ENCODE peak calls at places on chromosomes 6 and 20, in eight cellular contexts. Q is PC-3, O is neural crest cell, B is H9, D is foreskin fibroblast, L is suprapubic skin, F is glutamatergic neuron, J is HFFc6. R is an unnamed sample.

GRCh38 chr6:135251964-135252429 is 70.9 kb downstream of the MYB start:
- DNase-seq in Q (peak; percentile 54), O (no peak), B (no peak), D (peak; percentile 48), L (no peak), F (no peak), J (peak; percentile 8), R (peak; percentile 37)

GRCh38 chr6:111759836-111760785 is 113.1 kb downstream of the FYN start:
- DNase-seq in Q (no peak), O (no peak), B (no peak), D (peak; percentile 45), L (no peak), F (no peak), J (no peak), R (peak; percentile 95)

GRCh38 chr6:122033564-122034181 is 365.8 kb upstream of the HSF2 start:
- DNase-seq in Q (peak; percentile 60), O (no peak), B (peak; percentile 33), D (peak; percentile 75), L (no peak), F (no peak), J (peak; percentile 62), R (peak; percentile 81)

GRCh38 chr6:47655719-47656595 is 42.4 kb upstream of the ADGRF4 start:
- DNase-seq in Q (peak; percentile 91), O (no peak), B (peak; percentile 90), D (peak; percentile 23), L (no peak), F (peak; percentile 21), J (peak; percentile 2), R (peak; percentile 65)

GRCh38 chr20:41318271-41318649 is 729 bp upstream of the ZHX3 start:
- DNase-seq in Q (no peak), O (no peak), B (no peak), D (no peak), L (no peak), F (no peak), J (no peak), R (no peak)

GRCh38 chr20:40711078-40711477 is 22.0 kb upstream of the MAFB start:
- DNase-seq in Q (no peak), O (no peak), B (peak; percentile 18), D (no peak), L (no peak), F (no peak), J (no peak), R (no peak)

GRCh38 chr6:155315516-155315871 is 1.2 kb upstream of the TFB1M start:
- DNase-seq in Q (no peak), O (no peak), B (no peak), D (peak; percentile 46), L (no peak), F (no peak), J (no peak), R (peak; percentile 78)

GRCh38 chr20:62823688-62824475 is 7.0 kb downstream of the COL9A3 start:
- DNase-seq in Q (no peak), O (no peak), B (peak; percentile 84), D (no peak), L (no peak), F (no peak), J (no peak), R (no peak)

GRCh38 chr6:144418969-144419545 is 133.9 kb downstream of the UTRN start:
- DNase-seq in Q (no peak), O (no peak), B (no peak), D (no peak), L (no peak), F (no peak), J (no peak), R (no peak)

GRCh38 chr6:27297857-27298730 is 14.0 kb downstream of the POM121L2 start:
- DNase-seq in Q (peak; percentile 91), O (peak; percentile 46), B (peak; percentile 76), D (peak; percentile 63), L (no peak), F (peak; percentile 38), J (peak; percentile 70), R (peak; percentile 86)

GRCh38 chr6:87029711-87030314 is 65.1 kb downstream of the CGA start:
- DNase-seq in Q (peak; percentile 53), O (no peak), B (no peak), D (peak; percentile 76), L (no peak), F (no peak), J (peak; percentile 55), R (peak; percentile 68)

DNA sequence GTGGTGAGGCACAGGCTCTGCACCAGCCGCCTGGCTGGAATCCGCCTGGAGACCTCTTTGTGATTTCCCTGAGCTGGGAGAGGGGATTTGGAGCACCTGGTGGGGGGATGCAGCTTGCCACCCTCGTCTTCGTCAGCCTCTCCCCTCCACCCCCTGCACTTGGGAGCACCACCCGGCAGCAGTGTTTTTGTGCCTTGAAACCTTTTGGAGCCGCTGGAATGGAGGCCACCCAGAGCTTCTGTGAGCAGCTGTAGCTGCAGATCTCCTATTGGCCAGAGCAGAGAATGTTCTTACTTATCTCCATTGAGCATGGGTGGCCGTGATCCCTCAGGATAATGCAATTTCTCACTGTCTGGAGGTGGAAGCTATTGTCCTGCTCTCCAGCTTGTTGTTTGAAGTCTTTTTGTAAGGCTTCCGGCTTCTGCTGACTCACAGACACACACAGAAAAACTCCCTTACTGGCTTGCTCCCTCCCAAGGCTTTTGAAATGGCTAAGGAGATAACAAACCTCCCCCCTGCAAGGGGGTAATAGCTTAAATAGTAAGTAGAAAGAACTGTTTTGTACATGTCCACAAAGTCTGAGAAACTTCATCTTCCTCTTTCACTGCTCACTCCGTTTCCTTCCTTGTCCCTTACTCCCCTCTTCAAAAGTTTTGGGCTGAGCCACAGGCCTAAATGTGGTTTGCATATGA is 271.2 kb downstream of the PRL start:
- DNase-seq in Q (peak; percentile 30), O (peak; percentile 11), B (peak; percentile 68), D (peak; percentile 57), L (no peak), F (peak; percentile 20), J (peak; percentile 29), R (peak; percentile 92)
- TF ChIP-seq CTCF in Q (no peak), O (no peak), B (no peak), D (no peak), L (no peak), F (no peak), J (no peak), R (peak; percentile 1)

DNA sequence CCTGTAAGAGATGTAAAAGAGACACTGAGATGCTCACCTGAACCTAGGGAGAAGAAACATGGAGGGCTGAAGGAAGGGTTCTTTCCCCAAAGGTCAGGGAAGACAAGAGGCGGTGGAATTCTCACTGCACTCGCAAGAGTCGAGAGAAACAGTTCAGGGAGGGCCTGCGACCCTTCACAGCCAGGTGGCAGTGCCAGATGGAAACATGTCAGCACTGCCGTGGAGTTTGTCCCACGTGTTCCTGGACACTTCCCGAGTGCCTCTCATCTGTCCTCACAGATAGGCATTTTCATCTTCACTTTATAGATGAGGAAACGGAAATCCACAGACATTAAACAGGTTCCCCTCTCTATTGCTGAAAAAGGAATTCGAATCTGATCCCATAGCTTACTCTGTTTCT is 70.4 kb upstream of the SYNJ2 start:
- DNase-seq in Q (no peak), O (no peak), B (no peak), D (no peak), L (no peak), F (peak; percentile 61), J (no peak), R (no peak)
- TF ChIP-seq CTCF in Q (no peak), O (no peak), B (peak; percentile 9), D (no peak), L (no peak), F (no peak), J (no peak), R (peak; percentile 3)

DNA sequence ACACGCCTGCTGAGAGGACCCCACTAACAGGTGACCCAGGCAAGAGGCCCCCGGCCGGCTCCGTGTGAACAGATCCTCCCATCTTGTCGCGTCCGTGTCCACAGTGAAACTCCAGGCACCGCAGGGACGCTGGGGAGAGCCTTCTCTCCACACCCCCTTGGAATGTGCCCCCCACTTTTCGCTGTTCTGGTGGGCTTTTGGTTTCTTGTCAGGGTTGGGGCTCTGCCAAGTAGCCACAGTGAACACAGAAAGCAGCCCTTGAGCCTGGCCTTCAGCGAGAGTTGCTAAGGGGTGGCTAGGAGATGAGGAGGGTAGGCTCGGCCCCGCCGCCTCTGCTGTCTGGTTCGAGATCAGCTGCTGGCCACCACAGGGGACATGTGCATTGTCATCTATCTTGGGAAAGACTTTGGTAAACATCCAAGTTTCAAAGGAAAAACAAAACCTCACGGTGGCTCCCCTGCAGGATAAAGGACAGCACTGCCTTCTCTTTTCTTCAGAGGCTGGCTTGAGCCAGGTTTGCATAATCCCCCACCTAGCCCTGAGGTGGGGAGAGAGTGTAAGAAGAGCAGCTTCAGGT is 22.7 kb downstream of the SYNDIG1 start:
- DNase-seq in Q (no peak), O (no peak), B (peak; percentile 62), D (no peak), L (no peak), F (no peak), J (no peak), R (no peak)
- TF ChIP-seq CTCF in Q (no peak), O (no peak), B (peak; percentile 64), D (no peak), L (no peak), F (no peak), J (no peak), R (no peak)

GRCh38 chr6:117269649-117270120 is 4.3 kb downstream of the VGLL2 start:
- DNase-seq in Q (no peak), O (no peak), B (no peak), D (no peak), L (no peak), F (no peak), J (no peak), R (no peak)

GRCh38 chr6:117266267-117266797 is 974 bp downstream of the VGLL2 start:
- DNase-seq in Q (no peak), O (no peak), B (no peak), D (peak; percentile 16), L (no peak), F (no peak), J (no peak), R (no peak)

GRCh38 chr6:117265425-117266266 is at the start of gene VGLL2:
- DNase-seq in Q (no peak), O (peak; percentile 51), B (peak; percentile 70), D (peak; percentile 77), L (no peak), F (peak; percentile 77), J (no peak), R (peak; percentile 25)

GRCh38 chr6:117266948-117267347 is 1.6 kb downstream of the VGLL2 start:
- DNase-seq in Q (no peak), O (no peak), B (no peak), D (no peak), L (no peak), F (no peak), J (no peak), R (no peak)

GRCh38 chr6:117267766-117268534 is 2.6 kb downstream of the VGLL2 start:
- DNase-seq in Q (no peak), O (no peak), B (peak; percentile 81), D (no peak), L (no peak), F (peak; percentile 46), J (no peak), R (no peak)
- TF ChIP-seq CTCF in Q (peak; percentile 34), O (peak; percentile 30), B (peak; percentile 74), D (no peak), L (no peak), F (peak; percentile 39), J (peak; percentile 17), R (no peak)

R was measured in cardiac fibroblast.